ENCODE peak calls at places on chromosome 21, in ten cellular contexts. One of them, this sample, is unnamed.

GRCh38 chr21:44428281-44428942 is 26.9 kb upstream of the LRRC3 start:
- DNase-seq in ascending aorta: no peak
- DNase-seq in retinal pigment epithelial cell: no peak
- DNase-seq in tibial nerve: no peak
- DNase-seq in A549: peak
- DNase-seq in mesothelial cell of epicardium: no peak
- DNase-seq in brain microvascular endothelial cell: no peak
- DNase-seq in neural progenitor cell: no peak
- DNase-seq in uterus: no peak
- DNase-seq in left lung: peak
- DNase-seq in this sample: no peak

GRCh38 chr21:31444061-31444460 is 100.0 kb upstream of the TIAM1 start:
- DNase-seq in ascending aorta: no peak
- DNase-seq in retinal pigment epithelial cell: no peak
- DNase-seq in tibial nerve: no peak
- DNase-seq in A549: no peak
- DNase-seq in mesothelial cell of epicardium: no peak
- DNase-seq in brain microvascular endothelial cell: no peak
- DNase-seq in neural progenitor cell: no peak
- DNase-seq in uterus: no peak
- DNase-seq in left lung: no peak
- DNase-seq in this sample: no peak

GRCh38 chr21:37704751-37705150 is 211.5 kb downstream of the KCNJ6 start:
- DNase-seq in ascending aorta: no peak
- DNase-seq in retinal pigment epithelial cell: no peak
- DNase-seq in tibial nerve: no peak
- DNase-seq in A549: no peak
- DNase-seq in mesothelial cell of epicardium: no peak
- DNase-seq in brain microvascular endothelial cell: no peak
- DNase-seq in neural progenitor cell: no peak
- DNase-seq in uterus: no peak
- DNase-seq in left lung: no peak
- DNase-seq in this sample: no peak

GRCh38 chr21:29114765-29115164 is 15.7 kb upstream of the MAP3K7CL start:
- DNase-seq in ascending aorta: no peak
- DNase-seq in retinal pigment epithelial cell: no peak
- DNase-seq in tibial nerve: no peak
- DNase-seq in A549: peak
- DNase-seq in mesothelial cell of epicardium: no peak
- DNase-seq in brain microvascular endothelial cell: peak
- DNase-seq in neural progenitor cell: peak
- DNase-seq in uterus: no peak
- DNase-seq in left lung: no peak
- DNase-seq in this sample: peak

GRCh38 chr21:14870841-14871126 is 194.0 kb downstream of the NRIP1 start:
- DNase-seq in ascending aorta: no peak
- DNase-seq in retinal pigment epithelial cell: no peak
- DNase-seq in tibial nerve: no peak
- DNase-seq in A549: no peak
- DNase-seq in mesothelial cell of epicardium: no peak
- DNase-seq in brain microvascular endothelial cell: no peak
- DNase-seq in neural progenitor cell: no peak
- DNase-seq in uterus: no peak
- DNase-seq in left lung: no peak
- DNase-seq in this sample: no peak

GRCh38 chr21:34670962-34671348 is 2.2 kb downstream of the CLIC6 start:
- DNase-seq in ascending aorta: no peak
- DNase-seq in retinal pigment epithelial cell: no peak
- DNase-seq in tibial nerve: no peak
- DNase-seq in A549: no peak
- DNase-seq in mesothelial cell of epicardium: no peak
- DNase-seq in brain microvascular endothelial cell: no peak
- DNase-seq in neural progenitor cell: peak
- DNase-seq in uterus: no peak
- DNase-seq in left lung: no peak
- DNase-seq in this sample: no peak

GRCh38 chr21:38811257-38811656 is 5.5 kb downstream of the ETS2 start:
- DNase-seq in ascending aorta: no peak
- DNase-seq in retinal pigment epithelial cell: no peak
- DNase-seq in tibial nerve: no peak
- DNase-seq in A549: peak
- DNase-seq in mesothelial cell of epicardium: no peak
- DNase-seq in brain microvascular endothelial cell: peak
- DNase-seq in neural progenitor cell: no peak
- DNase-seq in uterus: no peak
- DNase-seq in left lung: no peak
- DNase-seq in this sample: peak

GRCh38 chr21:37986751-37987399 is 70.6 kb upstream of the KCNJ6 start:
- DNase-seq in ascending aorta: no peak
- DNase-seq in retinal pigment epithelial cell: no peak
- DNase-seq in tibial nerve: no peak
- DNase-seq in A549: peak
- DNase-seq in mesothelial cell of epicardium: no peak
- DNase-seq in brain microvascular endothelial cell: no peak
- DNase-seq in neural progenitor cell: no peak
- DNase-seq in uterus: no peak
- DNase-seq in left lung: no peak
- DNase-seq in this sample: no peak

GRCh38 chr21:32412998-32413504 is 545 bp downstream of the EVA1C start:
- DNase-seq in ascending aorta: peak
- DNase-seq in retinal pigment epithelial cell: no peak
- DNase-seq in tibial nerve: peak
- DNase-seq in A549: no peak
- DNase-seq in mesothelial cell of epicardium: no peak
- DNase-seq in brain microvascular endothelial cell: no peak
- DNase-seq in neural progenitor cell: no peak
- DNase-seq in uterus: peak
- DNase-seq in left lung: peak
- DNase-seq in this sample: no peak

GRCh38 chr21:46517361-46517760 is 58.7 kb downstream of the DIP2A start:
- DNase-seq in ascending aorta: no peak
- DNase-seq in retinal pigment epithelial cell: no peak
- DNase-seq in tibial nerve: no peak
- DNase-seq in A549: no peak
- DNase-seq in mesothelial cell of epicardium: no peak
- DNase-seq in brain microvascular endothelial cell: no peak
- DNase-seq in neural progenitor cell: no peak
- DNase-seq in uterus: no peak
- DNase-seq in left lung: no peak
- DNase-seq in this sample: no peak

GRCh38 chr21:42198949-42199348 is 20.0 kb upstream of the ABCG1 start:
- DNase-seq in ascending aorta: no peak
- DNase-seq in retinal pigment epithelial cell: peak
- DNase-seq in tibial nerve: no peak
- DNase-seq in A549: no peak
- DNase-seq in mesothelial cell of epicardium: no peak
- DNase-seq in brain microvascular endothelial cell: no peak
- DNase-seq in neural progenitor cell: no peak
- DNase-seq in uterus: no peak
- DNase-seq in left lung: no peak
- DNase-seq in this sample: no peak

GRCh38 chr21:36122977-36123376 is 11.9 kb upstream of the CBR3 start:
- DNase-seq in ascending aorta: no peak
- DNase-seq in retinal pigment epithelial cell: no peak
- DNase-seq in tibial nerve: no peak
- DNase-seq in A549: no peak
- DNase-seq in mesothelial cell of epicardium: no peak
- DNase-seq in brain microvascular endothelial cell: no peak
- DNase-seq in neural progenitor cell: no peak
- DNase-seq in uterus: no peak
- DNase-seq in left lung: no peak
- DNase-seq in this sample: no peak
- TF ChIP-seq CTCF in ascending aorta: peak
- TF ChIP-seq CTCF in retinal pigment epithelial cell: peak
- TF ChIP-seq CTCF in tibial nerve: no peak
- TF ChIP-seq CTCF in A549: peak
- TF ChIP-seq CTCF in mesothelial cell of epicardium: peak
- TF ChIP-seq CTCF in brain microvascular endothelial cell: peak
- TF ChIP-seq CTCF in neural progenitor cell: peak
- TF ChIP-seq CTCF in uterus: peak
- TF ChIP-seq CTCF in left lung: peak
- TF ChIP-seq CTCF in this sample: peak

GRCh38 chr21:27582946-27583270 is 616.0 kb upstream of the ADAMTS5 start:
- DNase-seq in ascending aorta: no peak
- DNase-seq in retinal pigment epithelial cell: no peak
- DNase-seq in tibial nerve: no peak
- DNase-seq in A549: no peak
- DNase-seq in mesothelial cell of epicardium: no peak
- DNase-seq in brain microvascular endothelial cell: peak
- DNase-seq in neural progenitor cell: no peak
- DNase-seq in uterus: no peak
- DNase-seq in left lung: no peak
- DNase-seq in this sample: no peak
- TF ChIP-seq CTCF in ascending aorta: no peak
- TF ChIP-seq CTCF in retinal pigment epithelial cell: no peak
- TF ChIP-seq CTCF in tibial nerve: no peak
- TF ChIP-seq CTCF in A549: no peak
- TF ChIP-seq CTCF in mesothelial cell of epicardium: no peak
- TF ChIP-seq CTCF in brain microvascular endothelial cell: no peak
- TF ChIP-seq CTCF in neural progenitor cell: no peak
- TF ChIP-seq CTCF in uterus: no peak
- TF ChIP-seq CTCF in left lung: no peak
- TF ChIP-seq CTCF in this sample: no peak

GRCh38 chr21:36171741-36172331 is 15.2 kb downstream of the DOP1B start:
- DNase-seq in ascending aorta: no peak
- DNase-seq in retinal pigment epithelial cell: no peak
- DNase-seq in tibial nerve: no peak
- DNase-seq in A549: no peak
- DNase-seq in mesothelial cell of epicardium: no peak
- DNase-seq in brain microvascular endothelial cell: no peak
- DNase-seq in neural progenitor cell: no peak
- DNase-seq in uterus: no peak
- DNase-seq in left lung: no peak
- DNase-seq in this sample: no peak

GRCh38 chr21:36166705-36167104 is 10.1 kb downstream of the DOP1B start:
- DNase-seq in ascending aorta: no peak
- DNase-seq in retinal pigment epithelial cell: no peak
- DNase-seq in tibial nerve: no peak
- DNase-seq in A549: no peak
- DNase-seq in mesothelial cell of epicardium: no peak
- DNase-seq in brain microvascular endothelial cell: no peak
- DNase-seq in neural progenitor cell: no peak
- DNase-seq in uterus: no peak
- DNase-seq in left lung: no peak
- DNase-seq in this sample: no peak

GRCh38 chr21:36170823-36171222 is 14.2 kb downstream of the DOP1B start:
- DNase-seq in ascending aorta: no peak
- DNase-seq in retinal pigment epithelial cell: no peak
- DNase-seq in tibial nerve: no peak
- DNase-seq in A549: no peak
- DNase-seq in mesothelial cell of epicardium: no peak
- DNase-seq in brain microvascular endothelial cell: no peak
- DNase-seq in neural progenitor cell: no peak
- DNase-seq in uterus: no peak
- DNase-seq in left lung: no peak
- DNase-seq in this sample: no peak

GRCh38 chr21:36171327-36171726 is 14.7 kb downstream of the DOP1B start:
- DNase-seq in ascending aorta: no peak
- DNase-seq in retinal pigment epithelial cell: no peak
- DNase-seq in tibial nerve: no peak
- DNase-seq in A549: no peak
- DNase-seq in mesothelial cell of epicardium: no peak
- DNase-seq in brain microvascular endothelial cell: no peak
- DNase-seq in neural progenitor cell: no peak
- DNase-seq in uterus: no peak
- DNase-seq in left lung: no peak
- DNase-seq in this sample: no peak

DNA sequence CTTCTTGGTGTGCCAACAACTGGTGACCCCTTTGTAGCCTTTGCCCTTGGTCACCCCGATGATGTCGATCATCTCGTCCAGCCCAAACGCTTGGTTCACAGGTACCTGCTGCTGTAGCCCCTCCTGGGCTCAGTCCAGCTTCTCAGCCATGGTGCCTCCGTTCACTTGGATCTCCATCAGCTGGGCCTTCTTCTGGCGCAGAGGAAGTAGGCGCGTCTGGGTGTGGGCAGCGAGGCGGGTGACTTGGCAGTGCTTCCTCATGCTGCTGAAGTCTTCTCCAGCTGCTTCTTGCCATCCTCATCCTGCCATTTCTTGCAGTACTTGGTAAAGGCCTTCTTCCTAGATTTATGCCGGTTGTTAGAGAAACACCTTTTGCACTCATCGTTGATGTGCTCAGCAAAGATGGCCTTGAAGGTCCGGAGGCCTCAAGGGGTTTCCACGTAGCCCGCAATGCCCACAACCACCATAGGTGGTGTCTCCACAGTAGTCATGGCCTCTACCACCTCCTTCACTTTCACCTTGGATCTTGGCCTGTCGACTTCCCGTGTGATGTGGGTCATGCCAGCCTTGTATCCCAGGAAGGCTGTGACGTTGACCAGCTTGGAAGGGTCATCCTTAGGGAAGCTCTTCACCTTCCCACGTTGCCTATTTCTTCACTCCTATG is 13.0 kb downstream of the DOP1B start:
- DNase-seq in ascending aorta: no peak
- DNase-seq in retinal pigment epithelial cell: no peak
- DNase-seq in tibial nerve: no peak
- DNase-seq in A549: no peak
- DNase-seq in mesothelial cell of epicardium: no peak
- DNase-seq in brain microvascular endothelial cell: no peak
- DNase-seq in neural progenitor cell: no peak
- DNase-seq in uterus: no peak
- DNase-seq in left lung: peak
- DNase-seq in this sample: no peak
- TF ChIP-seq CTCF in ascending aorta: no peak
- TF ChIP-seq CTCF in retinal pigment epithelial cell: peak
- TF ChIP-seq CTCF in tibial nerve: no peak
- TF ChIP-seq CTCF in A549: no peak
- TF ChIP-seq CTCF in mesothelial cell of epicardium: no peak
- TF ChIP-seq CTCF in brain microvascular endothelial cell: peak
- TF ChIP-seq CTCF in neural progenitor cell: no peak
- TF ChIP-seq CTCF in uterus: no peak
- TF ChIP-seq CTCF in left lung: peak
- TF ChIP-seq CTCF in this sample: no peak

DNA sequence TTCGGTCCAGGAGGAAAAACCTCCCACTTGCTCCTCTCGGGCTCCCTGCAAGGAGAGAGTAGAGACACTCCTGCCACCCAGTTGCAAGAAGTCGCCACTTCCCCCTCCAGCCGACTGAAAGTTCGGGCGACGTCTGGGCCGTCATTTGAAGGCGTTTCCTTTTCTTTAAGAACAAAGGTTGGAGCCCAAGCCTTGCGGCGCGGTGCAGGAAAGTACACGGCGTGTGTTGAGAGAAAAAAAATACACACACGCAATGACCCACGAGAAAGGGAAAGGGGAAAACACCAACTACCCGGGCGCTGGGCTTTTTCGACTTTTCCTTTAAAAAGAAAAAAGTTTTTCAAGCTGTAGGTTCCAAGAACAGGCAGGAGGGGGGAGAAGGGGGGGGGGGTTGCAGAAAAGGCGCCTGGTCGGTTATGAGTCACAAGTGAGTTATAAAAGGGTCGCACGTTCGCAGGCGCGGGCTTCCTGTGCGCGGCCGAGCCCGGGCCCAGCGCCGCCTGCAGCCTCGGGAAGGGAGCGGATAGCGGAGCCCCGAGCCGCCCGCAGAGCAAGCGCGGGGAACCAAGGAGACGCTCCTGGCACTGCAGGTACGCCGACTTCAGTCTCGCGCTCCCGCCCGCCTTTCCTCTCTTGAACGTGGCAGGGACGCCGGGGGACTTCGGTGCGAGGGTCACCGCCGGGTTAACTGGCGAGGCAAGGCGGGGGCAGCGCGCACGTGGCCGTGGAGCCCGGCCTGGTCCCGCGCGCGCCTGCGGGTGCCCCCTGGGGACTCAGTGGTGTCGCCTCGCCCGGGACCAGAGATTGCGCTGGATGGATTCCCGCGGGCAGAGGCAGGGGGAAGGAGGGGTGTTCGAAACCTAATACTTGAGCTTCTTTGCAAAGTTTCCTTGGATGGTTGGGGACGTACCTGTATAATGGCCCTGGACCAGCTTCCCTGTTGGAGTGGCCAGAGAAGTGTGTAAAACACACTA is 45.3 kb downstream of the MRPL39 start:
- DNase-seq in ascending aorta: peak
- DNase-seq in retinal pigment epithelial cell: peak
- DNase-seq in tibial nerve: no peak
- DNase-seq in A549: peak
- DNase-seq in mesothelial cell of epicardium: peak
- DNase-seq in brain microvascular endothelial cell: peak
- DNase-seq in neural progenitor cell: peak
- DNase-seq in uterus: peak
- DNase-seq in left lung: peak
- DNase-seq in this sample: peak
- TF ChIP-seq CTCF in ascending aorta: peak
- TF ChIP-seq CTCF in retinal pigment epithelial cell: peak
- TF ChIP-seq CTCF in tibial nerve: no peak
- TF ChIP-seq CTCF in A549: no peak
- TF ChIP-seq CTCF in mesothelial cell of epicardium: no peak
- TF ChIP-seq CTCF in brain microvascular endothelial cell: peak
- TF ChIP-seq CTCF in neural progenitor cell: peak
- TF ChIP-seq CTCF in uterus: no peak
- TF ChIP-seq CTCF in left lung: no peak
- TF ChIP-seq CTCF in this sample: peak